ENCODE peak calls at places on chromosomes 6 and 20, in seven cellular contexts. P, Q, M, D, J, Y and F are unnamed samples.

GRCh38 chr6:142797159-142797558 is 147.8 kb downstream of the HIVEP2 start:
- DNase-seq in J (no peak), Q (no peak), M (no peak), Y (no peak), P (no peak), D (no peak), F (no peak)

GRCh38 chr6:131730264-131730663 is 19.4 kb upstream of the CTAGE9 start:
- DNase-seq in M (no peak), P (no peak), Q (no peak), D (no peak), Y (no peak), J (no peak), F (no peak)

GRCh38 chr6:101066481-101066880 is 185.4 kb upstream of the ASCC3 start:
- DNase-seq in D (no peak), J (no peak), P (no peak), Y (no peak), M (no peak), Q (no peak), F (no peak)

GRCh38 chr6:78598966-78599365 is 268.4 kb upstream of the IRAK1BP1 start:
- DNase-seq in D (peak; percentile 99), J (peak; percentile 90), Q (peak; percentile 94), P (peak; percentile 91), M (peak; percentile 81), Y (no peak), F (no peak)

GRCh38 chr20:62061851-62062418 is 3.7 kb downstream of the TAF4 start:
- DNase-seq in D (no peak), Q (no peak), P (no peak), Y (no peak), J (no peak), M (no peak), F (no peak)

GRCh38 chr6:139230421-139230840 is 61.4 kb downstream of the TXLNB start:
- DNase-seq in M (no peak), P (peak; percentile 31), D (peak; percentile 52), J (peak; percentile 70), Q (peak; percentile 45), Y (no peak), F (no peak)

GRCh38 chr20:16222859-16223411 is 350.3 kb downstream of the KIF16B start:
- DNase-seq in D (no peak), Y (no peak), Q (no peak), J (no peak), M (no peak), P (peak; percentile 33), F (no peak)

GRCh38 chr6:53111865-53112264 is 36.8 kb downstream of the GCM1 start:
- DNase-seq in M (no peak), J (no peak), Y (no peak), P (no peak), Q (no peak), D (no peak), F (no peak)

GRCh38 chr6:97392735-97393134 is 109.7 kb upstream of the MMS22L start:
- DNase-seq in P (no peak), Y (no peak), M (no peak), D (no peak), Q (no peak), J (no peak), F (no peak)

GRCh38 chr6:156691018-156691417 is 86.2 kb upstream of the ARID1B start:
- DNase-seq in J (no peak), M (no peak), Q (no peak), Y (no peak), D (no peak), P (no peak), F (no peak)

GRCh38 chr6:75813476-75814250 is 64.6 kb downstream of the MYO6 start:
- DNase-seq in Y (no peak), J (no peak), P (no peak), Q (no peak), M (no peak), D (no peak), F (no peak)

GRCh38 chr6:113856011-113856551 is 1.1 kb upstream of the MARCKS start:
- DNase-seq in J (peak; percentile 76), P (peak; percentile 54), Y (peak; percentile 28), Q (peak; percentile 64), D (peak; percentile 67), M (no peak), F (no peak)

GRCh38 chr20:39871013-39871412 is 818.0 kb downstream of the MAFB start:
- DNase-seq in M (no peak), Q (no peak), P (no peak), Y (no peak), J (no peak), D (no peak), F (no peak)

GRCh38 chr6:29789176-29789575 is 38.4 kb upstream of the HLA-G start:
- DNase-seq in D (no peak), Q (no peak), Y (no peak), J (no peak), M (no peak), P (no peak), F (no peak)

GRCh38 chr6:123338394-123338793 is 298.4 kb downstream of the TRDN start:
- DNase-seq in J (no peak), Y (no peak), Q (no peak), P (no peak), M (no peak), D (no peak), F (no peak)

GRCh38 chr20:59583428-59584277 is 20.7 kb upstream of the PHACTR3 start:
- DNase-seq in J (no peak), Q (no peak), Y (peak; percentile 7), P (no peak), D (no peak), M (no peak), F (no peak)

GRCh38 chr20:32238483-32239425 is 31.1 kb downstream of the POFUT1 start:
- DNase-seq in P (no peak), D (peak; percentile 11), J (no peak), M (no peak), Y (no peak), Q (no peak), F (no peak)

GRCh38 chr6:144449911-144450690 is 165.0 kb downstream of the UTRN start:
- DNase-seq in D (no peak), M (no peak), Q (no peak), Y (no peak), P (no peak), J (no peak), F (no peak)

GRCh38 chr20:57947421-57948176 is 237.8 kb upstream of the PMEPA1 start:
- DNase-seq in M (no peak), D (no peak), Q (no peak), Y (no peak), P (peak; percentile 52), J (peak; percentile 15), F (no peak)
- TF ChIP-seq CTCF in M (no peak), D (no peak), Q (no peak), Y (no peak), P (peak; percentile 51), J (no peak), F (no peak)

GRCh38 chr6:63759605-63760004 is 124.0 kb downstream of the PHF3 start:
- DNase-seq in P (no peak), M (no peak), J (no peak), Q (no peak), Y (no peak), D (no peak), F (no peak)
- TF ChIP-seq CTCF in P (no peak), M (no peak), J (no peak), Q (no peak), Y (no peak), D (no peak), F (no peak)

DNA sequence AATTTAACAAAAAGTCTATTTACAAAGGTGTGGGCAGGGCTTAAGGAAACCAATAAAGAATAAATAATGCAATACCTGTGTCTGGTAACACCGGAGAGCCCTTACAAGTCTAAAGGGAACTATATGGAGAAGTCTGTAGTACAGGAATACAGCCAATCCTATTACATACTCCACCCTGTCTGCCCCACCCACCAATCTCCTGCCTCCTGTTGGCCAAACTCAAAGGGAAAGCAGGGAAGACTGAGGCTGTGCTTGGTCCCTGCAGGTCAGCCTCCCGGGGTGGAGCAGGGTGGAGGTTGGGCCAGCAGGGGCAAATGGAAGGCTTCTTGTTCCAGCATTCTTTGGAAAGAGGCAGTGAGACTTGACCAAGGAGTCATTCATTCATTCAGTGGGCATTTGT is 31.5 kb downstream of the METTL24 start:
- DNase-seq in M (no peak), J (no peak), Y (no peak), Q (no peak), D (no peak), P (no peak), F (no peak)
- TF ChIP-seq CTCF in M (no peak), J (no peak), Y (no peak), Q (no peak), D (no peak), P (no peak), F (no peak)

GRCh38 chr20:18790787-18791186 is 22.8 kb upstream of the SCP2D1 start:
- DNase-seq in Y (no peak), P (no peak), D (no peak), Q (no peak), M (no peak), J (no peak), F (no peak)

GRCh38 chr20:18796282-18796833 is 17.2 kb upstream of the SCP2D1 start:
- DNase-seq in Y (no peak), J (no peak), D (no peak), Q (no peak), P (no peak), M (no peak), F (no peak)

GRCh38 chr20:18794428-18794787 is 19.2 kb upstream of the SCP2D1 start:
- DNase-seq in M (no peak), Y (no peak), P (no peak), J (no peak), Q (no peak), D (no peak), F (no peak)

GRCh38 chr20:18795366-18795765 is 18.2 kb upstream of the SCP2D1 start:
- DNase-seq in M (no peak), P (no peak), Y (no peak), Q (no peak), D (no peak), J (no peak), F (no peak)

GRCh38 chr20:18793625-18794427 is 19.8 kb upstream of the SCP2D1 start:
- DNase-seq in P (peak; percentile 84), Q (peak; percentile 92), J (peak; percentile 92), Y (peak; percentile 87), D (peak; percentile 91), M (peak; percentile 58), F (peak; percentile 73)
- TF ChIP-seq CTCF in P (no peak), Q (no peak), J (no peak), Y (no peak), D (no peak), M (no peak), F (no peak)

GRCh38 chr20:13325033-13325432 is 104.0 kb downstream of the ISM1 start:
- DNase-seq in M (no peak), P (peak; percentile 44), J (peak; percentile 61), D (peak; percentile 46), Y (no peak), Q (peak; percentile 45), F (no peak)
- TF ChIP-seq CTCF in M (peak; percentile 64), P (peak; percentile 80), J (peak; percentile 79), D (peak; percentile 55), Y (no peak), Q (peak; percentile 62), F (no peak)

DNA sequence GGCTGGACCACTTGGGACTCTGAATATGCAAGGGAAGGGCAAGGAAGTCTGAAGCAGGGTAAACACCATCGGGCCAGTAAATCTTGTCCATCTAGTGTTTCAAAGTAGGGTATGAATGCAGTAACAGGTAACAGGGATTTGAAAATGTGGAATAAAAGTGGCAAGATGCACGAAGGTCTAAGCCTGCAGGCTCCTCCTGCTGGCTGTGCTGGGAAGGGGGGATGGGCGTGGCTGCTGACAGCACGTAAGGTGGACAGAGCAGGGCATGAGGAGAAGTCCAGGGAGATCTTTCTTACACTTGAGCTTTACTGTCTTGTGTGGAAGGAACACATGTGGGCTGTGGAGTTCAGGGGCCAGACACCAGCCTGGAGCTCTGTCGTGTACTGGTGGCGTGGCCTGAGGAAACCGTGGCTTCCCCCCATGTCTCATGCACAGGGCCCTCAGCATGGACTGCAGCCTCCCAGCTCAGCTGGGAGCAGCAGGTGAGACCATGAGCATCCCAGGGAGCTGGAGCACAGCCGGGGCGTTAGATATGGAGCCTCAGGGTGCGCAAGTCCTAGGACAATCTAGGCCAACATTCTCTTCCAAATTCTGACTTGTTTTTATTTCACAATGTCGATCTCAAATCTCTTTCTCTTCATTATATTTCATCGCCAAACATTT is 84.5 kb downstream of the SLC22A23 start:
- DNase-seq in M (no peak), Q (no peak), Y (no peak), P (no peak), J (no peak), D (no peak), F (no peak)
- TF ChIP-seq CTCF in M (no peak), Q (peak; percentile 10), Y (no peak), P (peak; percentile 49), J (peak; percentile 41), D (no peak), F (no peak)